ENCODE peak calls at places on chromosome 4, in ten cellular contexts. One of them, this sample, is unnamed.

GRCh38 chr4:41142946-41143720 is 71.2 kb downstream of the APBB2 start:
- DNase-seq in fibroblast of the aortic adventitia: peak; percentile 97
- DNase-seq in stomach: peak; percentile 62
- DNase-seq in MCF 10A: peak; percentile 90
- DNase-seq in astrocyte of the spinal cord: peak; percentile 96
- DNase-seq in adrenal gland: no peak
- DNase-seq in IMR-90: peak; percentile 92
- DNase-seq in colonic mucosa: no peak
- DNase-seq in neural crest cell: no peak
- DNase-seq in left lung: peak; percentile 56
- DNase-seq in this sample: no peak

GRCh38 chr4:161356351-161356750 is 807.4 kb downstream of the FSTL5 start:
- DNase-seq in fibroblast of the aortic adventitia: no peak
- DNase-seq in stomach: no peak
- DNase-seq in MCF 10A: no peak
- DNase-seq in astrocyte of the spinal cord: no peak
- DNase-seq in adrenal gland: no peak
- DNase-seq in IMR-90: no peak
- DNase-seq in colonic mucosa: no peak
- DNase-seq in neural crest cell: no peak
- DNase-seq in left lung: no peak
- DNase-seq in this sample: no peak

GRCh38 chr4:52983563-52984303 is 121.6 kb downstream of the RASL11B start:
- DNase-seq in fibroblast of the aortic adventitia: peak; percentile 78
- DNase-seq in stomach: no peak
- DNase-seq in MCF 10A: peak; percentile 77
- DNase-seq in astrocyte of the spinal cord: peak; percentile 69
- DNase-seq in adrenal gland: no peak
- DNase-seq in IMR-90: peak; percentile 68
- DNase-seq in colonic mucosa: peak; percentile 35
- DNase-seq in neural crest cell: peak; percentile 12
- DNase-seq in left lung: no peak
- DNase-seq in this sample: no peak

GRCh38 chr4:25928956-25929336 is 14.9 kb downstream of the SMIM20 start:
- DNase-seq in fibroblast of the aortic adventitia: peak; percentile 70
- DNase-seq in stomach: no peak
- DNase-seq in MCF 10A: no peak
- DNase-seq in astrocyte of the spinal cord: peak; percentile 45
- DNase-seq in adrenal gland: no peak
- DNase-seq in IMR-90: peak; percentile 47
- DNase-seq in colonic mucosa: no peak
- DNase-seq in neural crest cell: no peak
- DNase-seq in left lung: no peak
- DNase-seq in this sample: no peak

GRCh38 chr4:89829470-89830138 is 7.4 kb downstream of the SNCA start:
- DNase-seq in fibroblast of the aortic adventitia: no peak
- DNase-seq in stomach: no peak
- DNase-seq in MCF 10A: no peak
- DNase-seq in astrocyte of the spinal cord: peak; percentile 4
- DNase-seq in adrenal gland: no peak
- DNase-seq in IMR-90: no peak
- DNase-seq in colonic mucosa: no peak
- DNase-seq in neural crest cell: no peak
- DNase-seq in left lung: peak; percentile 54
- DNase-seq in this sample: peak; percentile 18

GRCh38 chr4:184472540-184473264 is 1.6 kb downstream of the IRF2 start:
- DNase-seq in fibroblast of the aortic adventitia: peak; percentile 42
- DNase-seq in stomach: peak; percentile 92
- DNase-seq in MCF 10A: peak; percentile 72
- DNase-seq in astrocyte of the spinal cord: peak; percentile 62
- DNase-seq in adrenal gland: peak; percentile 76
- DNase-seq in IMR-90: peak; percentile 51
- DNase-seq in colonic mucosa: peak; percentile 92
- DNase-seq in neural crest cell: peak; percentile 67
- DNase-seq in left lung: peak; percentile 79
- DNase-seq in this sample: peak; percentile 76

GRCh38 chr4:140252742-140253555 is 99.0 kb upstream of the MAML3 start:
- DNase-seq in fibroblast of the aortic adventitia: peak; percentile 78
- DNase-seq in stomach: peak; percentile 74
- DNase-seq in MCF 10A: peak; percentile 60
- DNase-seq in astrocyte of the spinal cord: peak; percentile 73
- DNase-seq in adrenal gland: peak; percentile 78
- DNase-seq in IMR-90: peak; percentile 56
- DNase-seq in colonic mucosa: peak; percentile 81
- DNase-seq in neural crest cell: peak; percentile 87
- DNase-seq in left lung: peak; percentile 77
- DNase-seq in this sample: peak; percentile 53

GRCh38 chr4:82799006-82799881 is 648 bp upstream of the SCD5 start:
- DNase-seq in fibroblast of the aortic adventitia: peak; percentile 17
- DNase-seq in stomach: peak; percentile 38
- DNase-seq in MCF 10A: no peak
- DNase-seq in astrocyte of the spinal cord: no peak
- DNase-seq in adrenal gland: no peak
- DNase-seq in IMR-90: no peak
- DNase-seq in colonic mucosa: no peak
- DNase-seq in neural crest cell: no peak
- DNase-seq in left lung: no peak
- DNase-seq in this sample: peak; percentile 15

GRCh38 chr4:96194993-96195392 is 355.1 kb downstream of the PDHA2 start:
- DNase-seq in fibroblast of the aortic adventitia: no peak
- DNase-seq in stomach: no peak
- DNase-seq in MCF 10A: no peak
- DNase-seq in astrocyte of the spinal cord: peak; percentile 36
- DNase-seq in adrenal gland: no peak
- DNase-seq in IMR-90: no peak
- DNase-seq in colonic mucosa: no peak
- DNase-seq in neural crest cell: no peak
- DNase-seq in left lung: no peak
- DNase-seq in this sample: no peak

GRCh38 chr4:42284030-42284429 is 113.3 kb upstream of the SHISA3 start:
- DNase-seq in fibroblast of the aortic adventitia: no peak
- DNase-seq in stomach: no peak
- DNase-seq in MCF 10A: no peak
- DNase-seq in astrocyte of the spinal cord: no peak
- DNase-seq in adrenal gland: no peak
- DNase-seq in IMR-90: no peak
- DNase-seq in colonic mucosa: no peak
- DNase-seq in neural crest cell: no peak
- DNase-seq in left lung: no peak
- DNase-seq in this sample: no peak

GRCh38 chr4:153467897-153468262 is 1.7 kb downstream of the TMEM131L start:
- DNase-seq in fibroblast of the aortic adventitia: peak; percentile 54
- DNase-seq in stomach: no peak
- DNase-seq in MCF 10A: no peak
- DNase-seq in astrocyte of the spinal cord: no peak
- DNase-seq in adrenal gland: no peak
- DNase-seq in IMR-90: no peak
- DNase-seq in colonic mucosa: no peak
- DNase-seq in neural crest cell: no peak
- DNase-seq in left lung: no peak
- DNase-seq in this sample: no peak

GRCh38 chr4:30721353-30722091 is 1.4 kb downstream of the PCDH7 start:
- DNase-seq in fibroblast of the aortic adventitia: peak; percentile 43
- DNase-seq in stomach: peak; percentile 56
- DNase-seq in MCF 10A: peak; percentile 34
- DNase-seq in astrocyte of the spinal cord: peak; percentile 54
- DNase-seq in adrenal gland: no peak
- DNase-seq in IMR-90: peak; percentile 44
- DNase-seq in colonic mucosa: peak; percentile 22
- DNase-seq in neural crest cell: peak; percentile 53
- DNase-seq in left lung: peak; percentile 34
- DNase-seq in this sample: no peak

GRCh38 chr4:137310156-137310555 is 222.1 kb downstream of the PCDH18 start:
- DNase-seq in fibroblast of the aortic adventitia: peak; percentile 84
- DNase-seq in stomach: no peak
- DNase-seq in MCF 10A: peak; percentile 9
- DNase-seq in astrocyte of the spinal cord: no peak
- DNase-seq in adrenal gland: no peak
- DNase-seq in IMR-90: peak; percentile 4
- DNase-seq in colonic mucosa: no peak
- DNase-seq in neural crest cell: no peak
- DNase-seq in left lung: no peak
- DNase-seq in this sample: no peak

GRCh38 chr4:151484396-151485102 is 75.6 kb downstream of the FHIP1A start:
- DNase-seq in fibroblast of the aortic adventitia: peak; percentile 78
- DNase-seq in stomach: no peak
- DNase-seq in MCF 10A: peak; percentile 84
- DNase-seq in astrocyte of the spinal cord: peak; percentile 91
- DNase-seq in adrenal gland: peak; percentile 47
- DNase-seq in IMR-90: peak; percentile 77
- DNase-seq in colonic mucosa: no peak
- DNase-seq in neural crest cell: no peak
- DNase-seq in left lung: no peak
- DNase-seq in this sample: no peak

GRCh38 chr4:100147684-100148083 is 42.6 kb downstream of the DDIT4L start:
- DNase-seq in fibroblast of the aortic adventitia: no peak
- DNase-seq in stomach: no peak
- DNase-seq in MCF 10A: no peak
- DNase-seq in astrocyte of the spinal cord: no peak
- DNase-seq in adrenal gland: no peak
- DNase-seq in IMR-90: no peak
- DNase-seq in colonic mucosa: no peak
- DNase-seq in neural crest cell: no peak
- DNase-seq in left lung: no peak
- DNase-seq in this sample: no peak
- TF ChIP-seq CTCF in fibroblast of the aortic adventitia: no peak
- TF ChIP-seq CTCF in stomach: no peak
- TF ChIP-seq CTCF in MCF 10A: no peak
- TF ChIP-seq CTCF in astrocyte of the spinal cord: no peak
- TF ChIP-seq CTCF in adrenal gland: no peak
- TF ChIP-seq CTCF in IMR-90: no peak
- TF ChIP-seq CTCF in colonic mucosa: no peak
- TF ChIP-seq CTCF in neural crest cell: no peak
- TF ChIP-seq CTCF in left lung: no peak
- TF ChIP-seq CTCF in this sample: no peak

DNA sequence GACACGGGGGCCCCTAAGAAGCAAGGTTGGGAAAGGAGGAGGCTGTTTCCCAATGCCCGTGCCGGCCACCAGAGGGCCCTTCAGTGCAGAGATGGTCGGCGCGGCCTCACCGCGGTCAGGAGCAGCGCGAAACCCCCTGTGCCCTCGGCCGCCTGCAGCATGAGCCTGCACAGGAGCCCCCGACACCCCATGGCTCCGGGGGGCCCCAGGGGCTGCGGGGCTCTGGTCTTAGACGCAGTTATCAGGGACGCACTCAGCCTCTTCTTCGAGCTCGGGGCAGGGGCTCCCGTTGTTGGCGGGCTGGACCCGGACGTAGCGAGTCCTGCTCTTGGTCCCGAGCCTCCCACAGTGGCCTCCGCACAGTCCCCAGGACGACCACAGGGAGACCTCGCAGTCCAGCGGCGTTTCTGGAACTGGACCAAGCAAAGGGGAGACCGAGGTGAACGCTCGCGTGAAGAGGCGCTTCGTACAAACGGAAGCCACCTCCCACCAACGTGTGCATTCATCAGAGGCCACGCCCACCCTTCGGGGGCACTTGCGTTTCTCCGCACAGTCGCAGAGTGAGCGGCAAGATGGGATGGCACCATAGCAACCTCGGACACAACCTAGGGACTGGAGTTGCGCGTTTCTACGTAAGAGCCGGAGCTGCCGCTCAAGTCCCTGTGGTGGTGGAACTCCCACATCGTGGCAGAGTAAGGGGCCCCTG is 5.0 kb downstream of the SPON2 start:
- DNase-seq in fibroblast of the aortic adventitia: peak; percentile 69
- DNase-seq in stomach: peak; percentile 83
- DNase-seq in MCF 10A: peak; percentile 56
- DNase-seq in astrocyte of the spinal cord: peak; percentile 81
- DNase-seq in adrenal gland: peak; percentile 83
- DNase-seq in IMR-90: peak; percentile 79
- DNase-seq in colonic mucosa: peak; percentile 86
- DNase-seq in neural crest cell: peak; percentile 72
- DNase-seq in left lung: peak; percentile 88
- DNase-seq in this sample: peak; percentile 89
- TF ChIP-seq CTCF in fibroblast of the aortic adventitia: peak; percentile 93
- TF ChIP-seq CTCF in stomach: peak; percentile 94
- TF ChIP-seq CTCF in MCF 10A: peak; percentile 80
- TF ChIP-seq CTCF in astrocyte of the spinal cord: peak; percentile 95
- TF ChIP-seq CTCF in adrenal gland: peak; percentile 86
- TF ChIP-seq CTCF in IMR-90: peak; percentile 88
- TF ChIP-seq CTCF in colonic mucosa: peak; percentile 86
- TF ChIP-seq CTCF in neural crest cell: peak; percentile 92
- TF ChIP-seq CTCF in left lung: peak; percentile 93
- TF ChIP-seq CTCF in this sample: peak; percentile 99

GRCh38 chr4:6887591-6888371 is 21.8 kb upstream of the TBC1D14 start:
- DNase-seq in fibroblast of the aortic adventitia: no peak
- DNase-seq in stomach: no peak
- DNase-seq in MCF 10A: no peak
- DNase-seq in astrocyte of the spinal cord: no peak
- DNase-seq in adrenal gland: peak; percentile 60
- DNase-seq in IMR-90: no peak
- DNase-seq in colonic mucosa: no peak
- DNase-seq in neural crest cell: peak; percentile 64
- DNase-seq in left lung: no peak
- DNase-seq in this sample: no peak

GRCh38 chr4:6888506-6889071 is 21.0 kb upstream of the TBC1D14 start:
- DNase-seq in fibroblast of the aortic adventitia: no peak
- DNase-seq in stomach: peak; percentile 2
- DNase-seq in MCF 10A: no peak
- DNase-seq in astrocyte of the spinal cord: no peak
- DNase-seq in adrenal gland: no peak
- DNase-seq in IMR-90: no peak
- DNase-seq in colonic mucosa: no peak
- DNase-seq in neural crest cell: no peak
- DNase-seq in left lung: no peak
- DNase-seq in this sample: no peak

GRCh38 chr4:6884341-6884870 is 25.2 kb upstream of the TBC1D14 start:
- DNase-seq in fibroblast of the aortic adventitia: peak; percentile 24
- DNase-seq in stomach: no peak
- DNase-seq in MCF 10A: no peak
- DNase-seq in astrocyte of the spinal cord: no peak
- DNase-seq in adrenal gland: no peak
- DNase-seq in IMR-90: peak; percentile 15
- DNase-seq in colonic mucosa: no peak
- DNase-seq in neural crest cell: no peak
- DNase-seq in left lung: no peak
- DNase-seq in this sample: no peak

GRCh38 chr4:6886886-6887285 is 22.7 kb upstream of the TBC1D14 start:
- DNase-seq in fibroblast of the aortic adventitia: no peak
- DNase-seq in stomach: no peak
- DNase-seq in MCF 10A: no peak
- DNase-seq in astrocyte of the spinal cord: no peak
- DNase-seq in adrenal gland: peak; percentile 82
- DNase-seq in IMR-90: no peak
- DNase-seq in colonic mucosa: no peak
- DNase-seq in neural crest cell: no peak
- DNase-seq in left lung: no peak
- DNase-seq in this sample: no peak

GRCh38 chr4:6885953-6886557 is 23.6 kb upstream of the TBC1D14 start:
- DNase-seq in fibroblast of the aortic adventitia: peak; percentile 73
- DNase-seq in stomach: peak; percentile 49
- DNase-seq in MCF 10A: peak; percentile 58
- DNase-seq in astrocyte of the spinal cord: peak; percentile 61
- DNase-seq in adrenal gland: peak; percentile 77
- DNase-seq in IMR-90: peak; percentile 66
- DNase-seq in colonic mucosa: peak; percentile 37
- DNase-seq in neural crest cell: no peak
- DNase-seq in left lung: peak; percentile 75
- DNase-seq in this sample: no peak
- TF ChIP-seq CTCF in fibroblast of the aortic adventitia: peak; percentile 21
- TF ChIP-seq CTCF in stomach: no peak
- TF ChIP-seq CTCF in MCF 10A: no peak
- TF ChIP-seq CTCF in astrocyte of the spinal cord: peak; percentile 33
- TF ChIP-seq CTCF in adrenal gland: peak; percentile 8
- TF ChIP-seq CTCF in IMR-90: peak; percentile 22
- TF ChIP-seq CTCF in colonic mucosa: no peak
- TF ChIP-seq CTCF in neural crest cell: no peak
- TF ChIP-seq CTCF in left lung: no peak
- TF ChIP-seq CTCF in this sample: no peak

GRCh38 chr4:121822796-121823504 is 733 bp downstream of the CCNA2 start:
- DNase-seq in fibroblast of the aortic adventitia: peak; percentile 11
- DNase-seq in stomach: peak; percentile 25
- DNase-seq in MCF 10A: peak; percentile 47
- DNase-seq in astrocyte of the spinal cord: peak; percentile 41
- DNase-seq in adrenal gland: peak; percentile 21
- DNase-seq in IMR-90: no peak
- DNase-seq in colonic mucosa: peak; percentile 43
- DNase-seq in neural crest cell: peak; percentile 30
- DNase-seq in left lung: peak; percentile 35
- DNase-seq in this sample: peak; percentile 17
- TF ChIP-seq CTCF in fibroblast of the aortic adventitia: no peak
- TF ChIP-seq CTCF in stomach: no peak
- TF ChIP-seq CTCF in MCF 10A: no peak
- TF ChIP-seq CTCF in astrocyte of the spinal cord: no peak
- TF ChIP-seq CTCF in adrenal gland: no peak
- TF ChIP-seq CTCF in IMR-90: no peak
- TF ChIP-seq CTCF in colonic mucosa: no peak
- TF ChIP-seq CTCF in neural crest cell: peak; percentile 22
- TF ChIP-seq CTCF in left lung: no peak
- TF ChIP-seq CTCF in this sample: no peak